ENCODE peak calls at places on chromosome 7, in seven cellular contexts. U, Y, T, N, B, R and G are unnamed samples.

GRCh38 chr7:155425011-155425340 is 33.0 kb upstream of the EN2 start:
- DNase-seq in N (no peak), T (no peak), Y (no peak), B (no peak), U (no peak), R (no peak), G (no peak)

GRCh38 chr7:37893359-37893758 is 23.3 kb downstream of the SFRP4 start:
- DNase-seq in U (no peak), T (no peak), Y (no peak), N (no peak), B (no peak), R (no peak), G (no peak)

GRCh38 chr7:107809179-107809578 is 6.2 kb upstream of the SLC26A3 start:
- DNase-seq in T (no peak), Y (no peak), R (no peak), N (no peak), B (no peak), U (no peak), G (no peak)

GRCh38 chr7:17434841-17435692 is 136.6 kb downstream of the AHR start:
- DNase-seq in N (no peak), R (no peak), T (no peak), U (no peak), B (no peak), Y (no peak), G (no peak)

GRCh38 chr7:158302274-158303070 is 285.2 kb downstream of the PTPRN2 start:
- DNase-seq in U (no peak), N (no peak), T (no peak), R (no peak), B (no peak), Y (no peak), G (no peak)

GRCh38 chr7:36898186-36898585 is 173.9 kb upstream of the AOAH start:
- DNase-seq in R (no peak), U (no peak), N (no peak), Y (no peak), T (no peak), B (no peak), G (no peak)

GRCh38 chr7:46454796-46455195 is 533.7 kb upstream of the IGFBP3 start:
- DNase-seq in Y (peak), U (no peak), R (no peak), T (no peak), N (no peak), B (no peak), G (no peak)

GRCh38 chr7:157046681-157047080 is 36.2 kb upstream of the MNX1 start:
- DNase-seq in T (no peak), U (no peak), B (no peak), N (no peak), Y (peak), R (no peak), G (no peak)

GRCh38 chr7:33905389-33906032 is at the start of gene BMPER:
- DNase-seq in B (peak), N (peak), Y (peak), R (peak), U (no peak), T (no peak), G (peak)

GRCh38 chr7:123674399-123675091 is 18.9 kb downstream of the LMOD2 start:
- DNase-seq in N (no peak), B (no peak), Y (peak), T (no peak), R (no peak), U (no peak), G (no peak)

GRCh38 chr7:109696723-109697122 is 1127.0 kb downstream of the DNAJB9 start:
- DNase-seq in N (no peak), U (no peak), R (no peak), Y (no peak), B (no peak), T (no peak), G (no peak)

GRCh38 chr7:136637826-136638225 is 230.6 kb upstream of the CHRM2 start:
- DNase-seq in N (no peak), Y (no peak), R (no peak), B (no peak), U (no peak), T (no peak), G (no peak)

GRCh38 chr7:137142376-137142775 is 201.2 kb downstream of the PTN start:
- DNase-seq in R (no peak), Y (peak), T (no peak), B (no peak), U (no peak), N (no peak), G (no peak)

GRCh38 chr7:84237533-84238173 is 43.1 kb upstream of the SEMA3A start:
- DNase-seq in U (no peak), N (no peak), Y (peak), T (no peak), B (no peak), R (no peak), G (no peak)

GRCh38 chr7:151408839-151409554 is 841 bp downstream of the WDR86 start:
- DNase-seq in R (no peak), T (no peak), Y (no peak), N (peak), U (peak), B (peak), G (peak)

DNA sequence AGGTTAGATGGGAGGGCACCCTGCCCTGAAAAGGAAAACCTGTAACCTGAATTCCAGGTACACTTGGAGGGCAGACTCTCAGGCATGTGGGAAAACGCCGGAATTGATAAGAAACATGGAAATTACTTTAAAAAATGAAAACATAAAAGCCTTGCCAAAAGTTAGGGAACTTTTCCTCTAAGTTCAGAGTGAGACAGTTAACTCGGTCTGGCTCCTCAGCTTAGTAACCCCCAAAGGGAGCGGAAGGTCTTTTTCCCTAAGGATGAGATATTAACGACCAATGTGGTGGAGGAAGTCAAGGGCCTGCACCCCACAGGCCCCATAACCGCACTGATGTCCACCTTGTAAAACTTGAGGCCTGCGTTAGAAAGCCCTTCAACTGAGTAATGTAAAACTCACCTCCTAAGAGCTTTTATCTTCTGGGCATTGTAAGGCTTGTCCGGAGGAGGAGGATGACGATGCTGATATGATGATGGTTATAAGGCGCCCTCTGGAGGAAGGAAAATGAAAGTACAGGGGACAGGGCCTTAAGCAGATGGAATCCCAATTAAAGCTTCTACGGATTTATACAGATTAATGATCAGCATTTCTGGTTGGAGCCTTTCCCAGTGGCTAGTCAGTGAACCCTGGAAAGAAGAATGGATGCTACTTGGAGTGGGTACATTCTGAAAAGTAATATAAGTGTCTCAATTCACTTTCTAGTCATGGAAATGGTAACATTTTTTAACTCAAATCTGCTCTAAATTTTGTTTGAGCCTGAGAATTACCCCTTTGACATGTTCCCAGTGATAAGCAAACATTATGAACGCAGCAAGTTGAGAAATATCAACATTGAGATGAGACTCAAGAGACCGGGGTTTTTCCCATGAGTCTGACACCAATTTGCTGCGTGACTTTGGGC is 696 bp downstream of the COL1A2 start:
- DNase-seq in Y (peak), R (no peak), B (peak), T (peak), N (peak), U (peak), G (peak)
- H3K4me3 ChIP-seq in Y (peak), R (peak), B (peak), T (peak), N (peak), U (peak), G (no peak)

DNA sequence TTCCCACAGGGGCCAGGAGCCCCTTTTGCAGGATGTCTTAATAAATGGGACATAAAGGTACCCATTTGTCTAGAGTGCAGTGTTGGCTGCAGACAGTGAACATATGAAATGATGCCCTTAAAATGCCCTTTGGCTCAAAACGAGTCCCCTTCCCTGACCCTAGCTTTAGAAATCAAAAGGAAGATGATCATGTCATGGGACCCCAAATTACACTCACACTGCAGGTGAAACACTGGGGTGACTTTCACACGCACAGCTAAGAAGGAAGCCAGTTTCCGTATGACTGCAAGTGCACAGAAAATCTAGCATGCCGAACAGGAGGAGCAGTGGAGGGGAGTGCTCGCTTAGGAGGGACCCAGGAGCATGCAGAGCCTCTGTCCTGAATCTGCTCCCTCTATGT is 154.5 kb upstream of the KLF14 start:
- DNase-seq in B (no peak), N (no peak), R (no peak), T (no peak), U (no peak), Y (no peak), G (no peak)
- H3K27ac ChIP-seq in B (no peak), N (no peak), R (no peak), T (peak), U (peak), Y (peak), G (peak)

DNA sequence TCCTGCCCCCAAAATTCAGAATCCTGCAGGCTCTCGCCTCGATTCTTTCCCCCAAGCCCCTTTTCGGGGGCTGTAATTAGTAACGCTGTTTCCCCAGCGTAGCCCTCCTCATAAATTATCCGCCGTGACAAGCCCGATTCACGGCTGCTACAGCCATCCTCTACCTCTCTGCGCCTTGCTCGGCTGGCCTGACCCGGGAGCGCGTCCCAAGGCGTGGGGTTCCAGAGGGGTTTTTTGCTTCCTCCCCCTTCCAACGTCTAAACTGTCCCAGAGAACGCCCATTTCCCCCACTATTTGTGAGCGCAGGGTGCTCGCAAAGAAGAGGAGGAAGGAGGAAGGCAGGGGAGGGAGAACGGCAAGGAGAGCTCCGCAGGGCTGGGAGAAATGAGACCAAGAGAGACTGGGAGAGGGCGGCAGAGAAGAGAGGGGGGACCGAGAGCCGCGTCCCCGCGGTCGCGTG is 889 bp downstream of the HOXA5 start:
- DNase-seq in T (no peak), U (peak), B (no peak), N (no peak), R (no peak), Y (no peak), G (no peak)
- H3K4me3 ChIP-seq in T (peak), U (peak), B (peak), N (peak), R (no peak), Y (peak), G (peak)

GRCh38 chr7:21945374-21946227 is at the start of gene CDCA7L:
- DNase-seq in U (peak), N (peak), T (peak), R (peak), Y (peak), B (peak), G (peak)

GRCh38 chr7:21944616-21945373 is 904 bp downstream of the CDCA7L start:
- DNase-seq in Y (peak), N (peak), B (peak), T (peak), U (peak), R (peak), G (peak)

GRCh38 chr7:21943436-21943835 is 2.3 kb downstream of the CDCA7L start:
- DNase-seq in T (no peak), Y (no peak), R (no peak), N (no peak), B (no peak), U (no peak), G (no peak)

GRCh38 chr7:21941570-21942224 is 4.0 kb downstream of the CDCA7L start:
- DNase-seq in Y (peak), N (peak), R (no peak), U (peak), B (no peak), T (no peak), G (peak)

GRCh38 chr7:21942955-21943354 is 2.7 kb downstream of the CDCA7L start:
- DNase-seq in Y (no peak), R (no peak), B (peak), N (no peak), T (no peak), U (no peak), G (no peak)
- H3K27ac ChIP-seq in Y (no peak), R (peak), B (no peak), N (no peak), T (no peak), U (no peak), G (no peak)

GRCh38 chr7:4731803-4732202 is 43.6 kb upstream of the AP5Z1 start:
- DNase-seq in U (no peak), B (no peak), R (no peak), T (no peak), N (no peak), Y (no peak), G (no peak)

GRCh38 chr7:4737300-4737699 is 38.1 kb upstream of the AP5Z1 start:
- DNase-seq in B (no peak), U (no peak), N (no peak), R (no peak), T (no peak), Y (no peak), G (no peak)

GRCh38 chr7:4733936-4734528 is 41.4 kb upstream of the AP5Z1 start:
- DNase-seq in U (no peak), T (no peak), R (no peak), Y (no peak), B (no peak), N (no peak), G (no peak)

GRCh38 chr7:4730971-4731370 is 44.5 kb upstream of the AP5Z1 start:
- DNase-seq in T (no peak), R (no peak), N (no peak), B (no peak), Y (no peak), U (no peak), G (no peak)

DNA sequence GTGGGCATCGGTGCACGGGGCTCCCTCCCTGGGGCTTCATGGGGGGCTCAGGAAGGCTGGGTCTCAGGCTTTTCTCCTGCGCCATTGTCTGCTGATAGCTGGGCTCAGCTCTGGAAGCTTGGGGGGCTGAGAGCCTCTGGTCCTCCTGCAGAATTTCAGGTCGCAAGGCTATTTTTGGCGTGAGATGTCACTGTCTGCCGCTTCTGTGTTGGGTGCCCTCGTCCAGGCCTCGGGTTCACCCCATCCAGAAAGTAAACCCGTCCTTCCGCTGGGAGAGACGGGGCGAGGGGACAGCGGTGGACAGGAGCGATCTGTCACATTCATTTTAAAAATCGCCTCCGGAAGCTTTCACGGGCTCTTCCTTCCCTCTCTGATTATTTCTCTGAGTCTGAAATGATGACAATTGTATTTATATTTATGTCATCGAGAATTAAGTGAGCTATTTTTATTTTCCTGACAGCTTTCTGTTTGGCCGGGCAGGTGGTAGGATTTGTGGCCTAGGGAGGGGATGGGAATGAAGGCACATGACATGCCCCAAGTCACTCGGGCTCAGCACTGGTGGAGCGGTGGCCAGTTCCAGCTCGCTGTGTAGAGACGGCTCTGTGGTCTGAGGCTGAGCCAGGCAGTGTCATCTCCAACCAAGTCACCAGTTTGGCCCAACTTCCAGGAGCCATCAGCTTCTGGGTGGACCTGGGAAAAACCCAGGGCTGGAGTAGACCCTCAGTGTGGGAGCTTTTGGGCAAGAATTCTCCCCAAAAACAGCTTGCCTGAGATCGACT is 40.6 kb upstream of the AP5Z1 start:
- DNase-seq in R (peak), B (no peak), N (no peak), T (no peak), Y (no peak), U (no peak), G (no peak)
- H3K4me3 ChIP-seq in R (no peak), B (no peak), N (no peak), T (no peak), Y (no peak), U (no peak), G (no peak)

DNA sequence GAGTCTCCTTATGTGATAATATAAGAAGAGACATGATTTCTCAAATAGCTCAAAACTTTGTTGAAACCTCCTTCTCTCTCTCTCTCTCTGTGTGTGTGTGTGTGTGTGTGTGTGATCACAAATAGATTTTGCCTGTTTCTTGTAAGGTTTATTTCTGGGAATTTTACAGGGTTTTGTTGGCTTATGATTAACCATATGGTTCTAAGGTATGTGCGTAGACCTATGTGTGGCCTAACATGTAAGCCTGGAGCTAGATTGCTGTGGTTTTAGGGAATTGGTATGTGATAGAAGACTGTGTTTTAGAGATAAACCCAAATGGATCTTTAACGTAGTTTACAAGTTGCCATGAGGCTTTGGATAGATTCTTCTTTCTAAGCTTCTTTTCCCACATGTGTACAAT is 118.0 kb downstream of the SNX10 start:
- DNase-seq in R (no peak), T (no peak), Y (no peak), B (no peak), N (no peak), U (no peak), G (no peak)
- H3K27ac ChIP-seq in R (no peak), T (no peak), Y (no peak), B (no peak), N (peak), U (no peak), G (no peak)

DNA sequence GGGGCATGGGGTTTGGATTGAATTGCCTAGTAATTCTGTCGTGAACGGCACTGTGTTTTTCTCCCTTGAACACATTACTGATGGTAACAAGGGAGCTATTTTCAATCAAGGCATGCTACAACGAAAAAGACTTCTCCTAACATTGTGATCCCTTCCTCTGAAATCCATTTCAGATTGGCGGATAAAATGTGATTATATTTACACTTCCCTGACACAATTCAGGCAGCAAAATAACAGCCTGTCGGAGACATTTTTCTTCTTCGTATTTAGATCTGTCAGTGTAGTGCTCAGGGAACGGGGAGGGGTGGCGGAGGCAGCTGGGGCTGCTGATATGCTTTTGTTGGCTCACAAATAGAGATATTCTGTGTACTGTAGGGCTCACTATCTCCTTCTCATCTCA is 1261.7 kb upstream of the AUTS2 start:
- DNase-seq in R (no peak), N (no peak), U (no peak), T (no peak), Y (no peak), B (no peak), G (no peak)
- H3K4me3 ChIP-seq in R (no peak), N (no peak), U (no peak), T (no peak), Y (no peak), B (no peak), G (no peak)

DNA sequence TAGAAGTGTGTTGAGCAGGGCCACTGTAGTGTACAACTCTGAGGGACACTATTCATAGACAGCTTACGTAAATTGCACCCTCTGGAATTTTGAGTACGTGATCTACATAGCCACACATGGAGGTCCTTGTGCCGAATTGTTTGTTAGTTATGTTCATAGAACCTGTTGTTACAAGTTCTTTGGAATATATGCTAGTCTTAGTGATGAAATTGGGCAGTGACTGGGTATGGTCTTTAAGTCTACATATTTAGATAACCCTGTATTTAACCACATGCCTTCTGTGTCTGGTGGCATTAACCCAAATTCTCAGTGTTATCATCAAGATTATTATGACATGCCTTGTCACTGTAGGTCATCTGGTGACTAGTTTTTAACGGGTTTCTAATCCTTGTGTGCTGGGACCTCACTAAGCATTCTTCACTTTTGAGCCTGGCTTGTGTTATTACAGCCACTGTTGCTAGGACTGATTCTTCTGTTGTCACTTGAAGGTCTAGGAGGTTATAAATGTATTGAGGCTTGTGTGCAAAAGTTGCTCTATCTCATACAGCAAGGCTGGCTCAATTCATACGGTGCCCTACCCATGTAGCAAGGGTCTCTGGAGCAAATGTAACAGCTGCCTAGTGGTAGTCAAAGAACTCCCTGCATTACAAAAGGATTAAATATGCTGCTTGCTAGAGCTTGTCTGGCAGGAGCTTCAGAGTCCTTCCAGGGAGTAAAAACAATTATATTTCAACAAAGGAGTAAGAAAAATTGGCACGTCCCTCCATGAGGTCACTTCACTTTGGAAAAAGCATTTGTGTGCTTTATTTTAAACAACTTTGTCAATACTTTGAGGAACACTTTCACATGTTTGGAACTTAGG is 65.4 kb downstream of the CDK14 start:
- DNase-seq in U (no peak), T (no peak), Y (peak), R (no peak), B (no peak), N (no peak), G (no peak)
- H3K27ac ChIP-seq in U (no peak), T (no peak), Y (no peak), R (no peak), B (peak), N (no peak), G (no peak)

GRCh38 chr7:69619619-69620018 is 21.3 kb downstream of the AUTS2 start:
- DNase-seq in U (no peak), B (no peak), T (no peak), N (no peak), Y (no peak), R (no peak), G (no peak)
- H3K4me3 ChIP-seq in U (no peak), B (no peak), T (no peak), N (no peak), Y (no peak), R (no peak), G (no peak)